ENCODE peak calls at places on chromosome 9, in seven cellular contexts. O, U, S, D, N, K and Q are unnamed samples.

GRCh38 chr9:132066057-132066456 is 13.6 kb downstream of the MED27 start:
- DNase-seq in K (no peak), D (no peak), U (no peak), O (no peak), N (no peak), S (no peak), Q (no peak)

GRCh38 chr9:38018964-38019602 is 49.9 kb downstream of the SHB start:
- DNase-seq in U (peak; percentile 89), D (peak; percentile 76), S (no peak), O (peak; percentile 49), N (no peak), K (peak; percentile 63), Q (peak; percentile 24)

GRCh38 chr9:89079421-89079820 is 88.2 kb downstream of the S1PR3 start:
- DNase-seq in S (no peak), D (peak; percentile 43), K (no peak), U (no peak), O (no peak), N (no peak), Q (no peak)

GRCh38 chr9:126708178-126708577 is 94.5 kb downstream of the LMX1B start:
- DNase-seq in O (no peak), S (no peak), K (no peak), N (no peak), D (no peak), U (no peak), Q (no peak)

GRCh38 chr9:87436694-87437093 is 61.0 kb upstream of the DAPK1 start:
- DNase-seq in N (no peak), U (no peak), D (no peak), O (no peak), K (no peak), S (no peak), Q (no peak)

GRCh38 chr9:27125030-27125429 is 16.0 kb downstream of the TEK start:
- DNase-seq in K (no peak), N (no peak), D (peak; percentile 99), S (no peak), O (no peak), U (no peak), Q (peak; percentile 41)

GRCh38 chr9:19551124-19551929 is 142.5 kb downstream of the ACER2 start:
- DNase-seq in K (peak; percentile 62), S (peak; percentile 27), O (no peak), D (no peak), U (no peak), N (no peak), Q (no peak)

GRCh38 chr9:124372038-124372437 is 43.2 kb downstream of the PSMB7 start:
- DNase-seq in S (no peak), N (no peak), D (peak; percentile 39), U (no peak), K (no peak), O (no peak), Q (no peak)

GRCh38 chr9:14236586-14236985 is 77.4 kb downstream of the NFIB start:
- DNase-seq in N (no peak), O (no peak), S (no peak), K (no peak), U (no peak), D (no peak), Q (peak; percentile 20)

GRCh38 chr9:115015018-115015635 is 84.7 kb upstream of the TNFSF8 start:
- DNase-seq in D (peak; percentile 77), K (peak; percentile 40), S (peak; percentile 41), U (peak; percentile 59), N (peak; percentile 66), O (peak; percentile 35), Q (peak; percentile 3)

GRCh38 chr9:126692759-126693427 is 79.2 kb downstream of the LMX1B start:
- DNase-seq in D (no peak), U (no peak), K (no peak), S (no peak), O (no peak), N (no peak), Q (no peak)

GRCh38 chr9:137484551-137485315 is 25.6 kb upstream of the NSMF start:
- DNase-seq in O (no peak), U (no peak), D (no peak), S (no peak), N (no peak), K (no peak), Q (no peak)

GRCh38 chr9:120689860-120690259 is 24.4 kb downstream of the MEGF9 start:
- DNase-seq in U (no peak), S (no peak), O (no peak), D (peak; percentile 30), K (peak; percentile 69), N (no peak), Q (no peak)

GRCh38 chr9:137071282-137071681 is 925 bp upstream of the SAPCD2 start:
- DNase-seq in S (no peak), D (no peak), N (no peak), U (no peak), K (no peak), O (no peak), Q (no peak)

GRCh38 chr9:124328285-124328684 is 70.5 kb downstream of the NEK6 start:
- DNase-seq in O (no peak), N (no peak), U (no peak), K (no peak), D (no peak), S (no peak), Q (no peak)

GRCh38 chr9:112764344-112764743 is 13.8 kb downstream of the SNX30 start:
- DNase-seq in U (no peak), K (no peak), S (peak; percentile 18), O (no peak), N (no peak), D (peak; percentile 74), Q (no peak)

GRCh38 chr9:134326754-134327526 is 685 bp downstream of the RXRA start:
- DNase-seq in U (no peak), D (no peak), K (no peak), S (peak; percentile 56), N (no peak), O (no peak), Q (no peak)

GRCh38 chr9:116987902-116988301 is 300.8 kb downstream of the TRIM32 start:
- DNase-seq in K (no peak), S (no peak), O (no peak), U (no peak), N (no peak), D (no peak), Q (no peak)

GRCh38 chr9:14170973-14171596 is 142.9 kb downstream of the NFIB start:
- DNase-seq in N (no peak), D (peak; percentile 79), U (no peak), K (no peak), O (no peak), S (no peak), Q (no peak)

GRCh38 chr9:110936252-110936651 is 102.0 kb downstream of the LPAR1 start:
- DNase-seq in U (no peak), O (no peak), D (no peak), K (no peak), N (no peak), S (no peak), Q (no peak)

GRCh38 chr9:100370064-100370723 is 17.5 kb upstream of the TEX10 start:
- DNase-seq in K (no peak), S (no peak), D (no peak), O (no peak), U (no peak), N (no peak), Q (no peak)

GRCh38 chr9:135167839-135168378 is 80.4 kb downstream of the OLFM1 start:
- DNase-seq in N (no peak), O (no peak), S (no peak), K (no peak), D (no peak), U (no peak), Q (no peak)

GRCh38 chr9:95506438-95506691 is 10.4 kb downstream of the PTCH1 start:
- DNase-seq in K (peak; percentile 40), O (peak; percentile 26), S (no peak), D (peak; percentile 55), U (peak; percentile 78), N (peak; percentile 73), Q (peak; percentile 5)

GRCh38 chr9:114607671-114608524 is 3.2 kb upstream of the TMEM268 start:
- DNase-seq in O (no peak), K (no peak), U (no peak), S (no peak), D (no peak), N (no peak), Q (no peak)

GRCh38 chr9:36995927-36996471 is 38.1 kb downstream of the PAX5 start:
- DNase-seq in O (peak; percentile 32), U (peak; percentile 69), N (peak; percentile 87), K (peak; percentile 52), D (peak; percentile 73), S (peak; percentile 72), Q (peak; percentile 9)

GRCh38 chr9:135925496-135926133 is 18.3 kb upstream of the CAMSAP1 start:
- DNase-seq in K (no peak), S (no peak), D (no peak), U (no peak), N (peak; percentile 79), O (no peak), Q (no peak)

GRCh38 chr9:33921967-33922895 is 105.3 kb downstream of the UBE2R2 start:
- DNase-seq in K (peak; percentile 12), N (peak; percentile 73), O (no peak), D (peak; percentile 33), S (peak; percentile 28), U (peak; percentile 72), Q (no peak)

GRCh38 chr9:97857603-97858392 is 4.8 kb downstream of the FOXE1 start:
- DNase-seq in N (peak; percentile 66), K (no peak), O (no peak), D (no peak), S (peak; percentile 23), U (no peak), Q (no peak)

GRCh38 chr9:16656432-16657169 is 213.9 kb downstream of the BNC2 start:
- DNase-seq in S (no peak), N (no peak), D (no peak), O (no peak), K (no peak), U (no peak), Q (no peak)

GRCh38 chr9:70510157-70510770 is 95.8 kb upstream of the KLF9 start:
- DNase-seq in U (peak; percentile 81), N (no peak), K (no peak), O (peak; percentile 9), D (peak; percentile 40), S (peak; percentile 39), Q (no peak)

GRCh38 chr9:77588319-77588937 is 59.7 kb downstream of the GNA14 start:
- DNase-seq in O (peak; percentile 9), K (no peak), D (peak; percentile 94), N (no peak), U (no peak), S (no peak), Q (no peak)

GRCh38 chr9:69299316-69299715 is 25.7 kb upstream of the ENTREP1 start:
- DNase-seq in K (no peak), N (no peak), S (no peak), D (no peak), O (no peak), U (no peak), Q (no peak)